ENCODE peak calls at places on chromosomes 3 and 15, in five cellular contexts. K is H9, S is activated B cell treated with CpG ODN at 0.5 μM for 24 hours, V is BE2C, H is osteoblast. C is an unnamed sample.

GRCh38 chr3:114179575-114179974 is 723 bp upstream of the DRD3 start:
- DNase-seq in V (peak; percentile 28), S (no peak), K (peak; percentile 52), H (no peak), C (peak; percentile 55)

GRCh38 chr3:152885066-152885465 is 50.1 kb downstream of the P2RY1 start:
- DNase-seq in V (no peak), H (no peak), S (no peak), K (no peak), C (no peak)

GRCh38 chr3:142276780-142277179 is 51.4 kb upstream of the GK5 start:
- DNase-seq in S (no peak), H (no peak), V (no peak), K (no peak), C (no peak)

GRCh38 chr15:81113204-81113657 is 20.8 kb upstream of the CFAP161 start:
- DNase-seq in H (no peak), S (no peak), K (no peak), V (no peak), C (no peak)

GRCh38 chr15:69990566-69991391 is 106.9 kb downstream of the TLE3 start:
- DNase-seq in S (no peak), V (no peak), H (peak; percentile 57), K (no peak), C (no peak)

GRCh38 chr3:72123908-72124441 is 339.0 kb upstream of the PROK2 start:
- DNase-seq in H (no peak), K (no peak), V (peak; percentile 77), S (no peak), C (no peak)

GRCh38 chr3:54146383-54147239 is 24.3 kb downstream of the CACNA2D3 start:
- DNase-seq in H (no peak), S (no peak), K (peak; percentile 77), V (peak; percentile 66), C (peak; percentile 88)

GRCh38 chr15:81106560-81106959 is 27.5 kb upstream of the CFAP161 start:
- DNase-seq in H (peak; percentile 92), S (peak; percentile 19), K (peak; percentile 44), V (peak; percentile 24), C (peak; percentile 82)

GRCh38 chr3:128555098-128555825 is 62.3 kb upstream of the GATA2 start:
- DNase-seq in V (no peak), K (no peak), S (no peak), H (peak; percentile 80), C (peak; percentile 76)

GRCh38 chr15:26667222-26667988 is 105.5 kb downstream of the GABRB3 start:
- DNase-seq in K (peak; percentile 40), H (no peak), V (peak; percentile 27), S (no peak), C (no peak)

GRCh38 chr15:26670116-26670515 is 102.8 kb downstream of the GABRB3 start:
- DNase-seq in V (no peak), K (no peak), H (no peak), S (no peak), C (no peak)

GRCh38 chr15:26662226-26662750 is 110.6 kb downstream of the GABRB3 start:
- DNase-seq in H (no peak), K (no peak), V (no peak), S (no peak), C (no peak)

GRCh38 chr15:26661727-26662126 is 111.1 kb downstream of the GABRB3 start:
- DNase-seq in S (no peak), V (no peak), H (no peak), K (no peak), C (no peak)

DNA sequence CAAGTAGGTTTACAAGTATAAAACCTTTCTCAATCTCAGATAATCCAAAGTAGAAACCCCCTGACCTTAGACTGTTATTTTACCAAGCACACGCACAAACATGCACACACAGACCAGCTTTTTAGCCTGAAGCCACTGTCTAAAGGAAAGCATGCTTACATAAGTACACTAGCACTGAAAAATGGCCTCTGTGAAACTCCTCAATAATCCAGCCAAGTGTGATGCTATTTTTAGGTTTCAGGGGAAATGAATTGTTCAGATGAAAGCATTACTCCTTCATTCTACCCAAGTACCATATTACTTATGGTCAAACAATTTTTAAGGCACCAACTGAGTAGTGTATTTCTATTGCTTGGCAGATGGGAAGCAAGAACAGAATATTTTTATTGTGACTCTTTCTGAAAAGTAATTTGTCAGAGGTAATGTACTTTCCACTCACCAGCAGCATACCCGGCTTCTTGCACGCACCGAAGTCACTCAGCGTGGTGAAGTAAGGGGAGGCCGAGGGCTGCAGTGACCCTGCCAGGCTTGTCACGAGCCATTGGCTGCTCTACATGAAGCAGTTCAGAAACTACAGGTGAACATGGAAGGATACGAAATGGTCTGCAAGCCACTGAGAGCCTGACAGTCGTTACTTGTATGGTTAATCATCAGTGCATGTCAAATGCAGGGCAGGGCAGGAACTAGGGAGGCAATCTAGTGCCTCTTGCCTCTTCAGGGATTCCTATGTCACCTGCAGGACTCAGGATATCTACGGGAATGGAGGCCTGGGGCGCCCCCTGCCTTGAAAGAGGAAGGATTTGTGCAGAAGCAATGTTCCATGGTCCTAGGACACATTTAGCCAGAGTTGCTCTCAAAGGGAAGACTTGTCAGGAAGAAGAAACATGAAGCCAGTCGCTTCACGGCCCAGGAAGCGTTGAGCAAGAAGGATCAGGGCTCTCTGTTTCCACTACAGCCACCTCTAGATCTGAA is 106.6 kb downstream of the GABRB3 start:
- DNase-seq in H (no peak), S (no peak), K (peak; percentile 79), V (no peak), C (peak; percentile 91)
- TF ChIP-seq CTCF in H (no peak), S (no peak), K (peak; percentile 75), V (peak; percentile 32), C (peak; percentile 83)

DNA sequence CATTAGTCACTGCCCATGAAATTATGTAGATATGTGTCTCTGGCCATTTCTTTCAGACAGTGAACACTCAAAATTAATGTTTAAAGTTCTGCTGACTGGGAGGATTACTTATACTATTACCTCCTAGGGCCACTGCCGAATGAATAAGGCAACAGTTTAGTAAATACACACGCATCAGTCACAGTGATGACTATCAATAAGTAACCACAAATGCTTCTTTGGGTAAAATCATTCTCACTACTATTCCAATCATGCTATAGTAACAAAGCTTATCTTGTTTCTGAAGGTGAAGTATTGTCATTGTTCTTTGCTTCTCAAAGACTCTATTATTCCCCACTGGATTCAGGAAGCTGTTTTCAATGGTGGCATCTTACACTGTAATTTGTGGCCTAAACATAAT is 478.8 kb downstream of the EPHA3 start:
- DNase-seq in K (no peak), H (no peak), V (no peak), S (no peak), C (no peak)
- TF ChIP-seq CTCF in K (no peak), H (no peak), V (no peak), S (no peak), C (no peak)

GRCh38 chr3:45137656-45138181 is 8.5 kb downstream of the CDCP1 start:
- DNase-seq in V (no peak), K (no peak), H (peak; percentile 76), S (no peak), C (peak; percentile 52)
- TF ChIP-seq CTCF in V (no peak), K (peak; percentile 15), H (no peak), S (no peak), C (no peak)

DNA sequence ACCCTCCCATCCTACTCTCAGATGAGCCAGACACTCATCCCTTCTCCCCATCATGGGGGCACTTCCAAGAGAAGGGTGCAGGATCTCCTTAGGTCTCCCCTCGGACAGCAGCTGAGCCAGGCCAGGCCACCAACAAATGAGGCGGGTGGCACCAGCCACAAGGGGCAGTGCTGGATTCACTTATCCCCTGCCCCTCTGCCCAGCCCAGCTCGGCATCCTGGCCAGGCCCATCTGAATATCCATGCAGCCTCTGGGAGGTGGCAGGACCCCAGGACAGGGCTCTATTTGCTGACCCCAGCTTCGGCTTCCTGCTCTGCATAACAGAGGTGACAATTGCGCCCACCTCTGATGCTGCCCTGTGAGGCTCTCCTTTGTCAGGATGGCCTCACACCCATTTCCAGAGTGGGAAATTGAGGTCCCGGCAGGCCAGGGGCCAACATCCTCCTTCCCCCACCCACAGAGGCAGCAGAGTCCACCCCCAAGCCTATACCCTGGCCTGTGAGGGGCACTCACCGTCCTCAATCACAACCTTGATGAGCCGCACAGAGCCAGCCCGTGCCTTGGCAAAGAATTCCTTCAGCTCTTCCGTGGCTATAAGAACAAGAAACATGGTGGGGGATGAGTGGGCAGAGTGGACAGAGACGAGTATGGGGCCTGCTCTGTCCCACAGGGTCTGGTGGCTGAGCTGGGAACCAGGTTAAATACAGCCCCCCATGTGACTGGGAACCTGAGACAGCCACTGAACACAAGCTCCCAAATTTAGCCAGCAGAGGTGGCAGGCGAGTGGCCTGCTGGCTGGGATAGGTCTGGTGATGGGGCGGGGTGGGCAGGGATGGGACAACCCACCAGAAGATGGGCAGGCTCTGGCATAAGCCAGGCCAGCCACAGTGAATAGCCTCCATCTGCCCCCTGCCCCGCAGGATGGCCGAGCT is 4.2 kb downstream of the TWF2 start:
- DNase-seq in H (peak; percentile 69), S (no peak), V (no peak), K (peak; percentile 38), C (no peak)
- TF ChIP-seq CTCF in H (no peak), S (no peak), V (no peak), K (peak; percentile 27), C (peak; percentile 42)

DNA sequence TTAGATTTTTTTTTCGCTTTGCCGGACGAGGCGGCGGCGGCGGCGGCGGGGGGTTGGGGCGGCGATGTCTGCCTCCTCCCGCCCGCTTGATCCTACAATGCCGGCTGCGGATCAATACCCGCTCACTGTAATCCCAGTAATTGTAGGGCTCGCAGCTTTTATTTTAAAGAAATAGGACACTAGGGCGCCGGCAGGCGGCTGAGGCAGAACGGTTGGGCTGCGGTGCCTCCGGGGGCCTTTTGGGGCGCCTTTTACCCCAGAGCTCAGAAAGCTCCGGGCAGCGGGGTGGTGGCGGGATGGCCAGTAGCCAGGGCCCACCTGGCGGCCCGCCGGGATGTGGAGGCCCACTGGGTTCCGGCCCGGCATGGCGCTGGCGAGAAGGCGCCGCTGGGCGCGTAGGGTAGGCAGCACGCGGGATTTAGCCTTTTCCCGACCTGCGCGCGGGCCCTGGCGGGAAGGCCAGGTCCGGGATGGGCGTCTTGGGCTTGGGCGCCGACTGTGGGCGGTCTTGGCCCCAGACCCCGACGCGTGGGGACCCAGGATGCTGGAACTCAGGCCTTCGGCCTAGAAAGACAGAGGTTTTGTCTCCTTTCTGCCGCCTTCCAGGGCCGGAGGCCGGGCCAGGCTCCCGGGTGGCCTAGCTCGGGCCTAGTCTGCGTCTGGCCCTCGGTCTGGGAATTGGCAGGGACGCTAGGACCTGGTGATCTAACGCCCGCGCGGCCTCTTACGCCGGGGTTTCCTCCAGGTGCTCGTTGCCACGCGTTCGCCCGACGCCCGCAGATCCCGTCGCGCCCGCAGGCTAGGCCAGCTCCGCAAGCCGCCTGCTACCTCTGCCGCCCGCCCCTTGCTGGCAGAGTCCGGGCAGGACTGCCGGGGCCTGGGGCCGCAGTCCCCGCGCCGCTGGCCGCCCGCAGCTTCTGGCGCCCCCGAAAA is 15.5 kb upstream of the ONECUT1 start:
- DNase-seq in K (peak; percentile 63), S (peak; percentile 34), V (no peak), H (peak; percentile 57), C (peak; percentile 84)
- TF ChIP-seq CTCF in K (peak; percentile 56), S (no peak), V (no peak), H (no peak), C (peak; percentile 62)

DNA sequence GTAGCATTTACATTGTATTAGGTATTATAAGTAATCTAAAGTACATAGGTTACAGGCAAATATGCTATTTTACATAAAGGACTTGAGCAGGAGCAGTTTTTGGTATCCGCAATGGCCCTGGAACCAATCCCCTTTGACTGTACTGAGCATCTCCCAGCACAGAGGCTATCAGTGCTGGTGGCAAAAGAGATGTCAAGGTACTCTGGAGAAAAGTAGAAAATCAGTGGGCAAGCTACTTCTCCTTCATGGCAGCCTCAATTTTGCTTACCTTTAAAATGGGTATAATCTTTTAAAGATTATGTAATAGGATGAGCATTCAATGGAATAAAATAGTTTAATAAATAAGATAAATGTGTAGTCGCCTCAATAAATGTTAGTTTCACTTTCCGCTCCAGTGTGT is 56.7 kb upstream of the LMCD1 start:
- DNase-seq in V (no peak), S (no peak), K (no peak), H (no peak), C (no peak)
- TF ChIP-seq CTCF in V (no peak), S (no peak), K (no peak), H (no peak), C (no peak)